ENCODE peak calls at places on chromosomes 11 and 22, in seven cellular contexts. One of them, this sample, is unnamed.

GRCh38 chr11:110463153-110463552 is 33.4 kb downstream of the FDX1 start:
- DNase-seq in NCI-H524: no peak
- DNase-seq in transverse colon: peak
- DNase-seq in activated CD8-positive, alpha-beta memory T cell treated with anti-CD3 and anti-CD28 coated beads for 1 hour: no peak
- DNase-seq in erythroblast: peak
- DNase-seq in Daoy: peak
- DNase-seq in stimulated activated CD8-positive, alpha-beta memory T cell treated with anti-CD3 and anti-CD28 coated beads, Interleukin-7, amount 100 ng/mL, for 1 hour: no peak
- DNase-seq in this sample: peak

GRCh38 chr11:17730608-17731462 is 3.7 kb upstream of the KCNC1 start:
- DNase-seq in NCI-H524: peak
- DNase-seq in transverse colon: peak
- DNase-seq in activated CD8-positive, alpha-beta memory T cell treated with anti-CD3 and anti-CD28 coated beads for 1 hour: peak
- DNase-seq in erythroblast: peak
- DNase-seq in Daoy: peak
- DNase-seq in stimulated activated CD8-positive, alpha-beta memory T cell treated with anti-CD3 and anti-CD28 coated beads, Interleukin-7, amount 100 ng/mL, for 1 hour: peak
- DNase-seq in this sample: peak

GRCh38 chr11:131899954-131900580 is 529.7 kb downstream of the NTM start:
- DNase-seq in NCI-H524: no peak
- DNase-seq in transverse colon: no peak
- DNase-seq in activated CD8-positive, alpha-beta memory T cell treated with anti-CD3 and anti-CD28 coated beads for 1 hour: no peak
- DNase-seq in erythroblast: no peak
- DNase-seq in Daoy: no peak
- DNase-seq in stimulated activated CD8-positive, alpha-beta memory T cell treated with anti-CD3 and anti-CD28 coated beads, Interleukin-7, amount 100 ng/mL, for 1 hour: no peak
- DNase-seq in this sample: no peak

GRCh38 chr11:44147751-44148150 is 52.3 kb downstream of the EXT2 start:
- DNase-seq in NCI-H524: no peak
- DNase-seq in transverse colon: no peak
- DNase-seq in activated CD8-positive, alpha-beta memory T cell treated with anti-CD3 and anti-CD28 coated beads for 1 hour: no peak
- DNase-seq in erythroblast: no peak
- DNase-seq in Daoy: no peak
- DNase-seq in stimulated activated CD8-positive, alpha-beta memory T cell treated with anti-CD3 and anti-CD28 coated beads, Interleukin-7, amount 100 ng/mL, for 1 hour: no peak
- DNase-seq in this sample: no peak

GRCh38 chr22:43136255-43136654 is 6.9 kb downstream of the MCAT start:
- DNase-seq in NCI-H524: no peak
- DNase-seq in transverse colon: peak
- DNase-seq in activated CD8-positive, alpha-beta memory T cell treated with anti-CD3 and anti-CD28 coated beads for 1 hour: peak
- DNase-seq in erythroblast: peak
- DNase-seq in Daoy: peak
- DNase-seq in stimulated activated CD8-positive, alpha-beta memory T cell treated with anti-CD3 and anti-CD28 coated beads, Interleukin-7, amount 100 ng/mL, for 1 hour: no peak
- DNase-seq in this sample: no peak

GRCh38 chr11:107508858-107509244 is 51.2 kb upstream of the CWF19L2 start:
- DNase-seq in NCI-H524: no peak
- DNase-seq in transverse colon: no peak
- DNase-seq in activated CD8-positive, alpha-beta memory T cell treated with anti-CD3 and anti-CD28 coated beads for 1 hour: no peak
- DNase-seq in erythroblast: no peak
- DNase-seq in Daoy: no peak
- DNase-seq in stimulated activated CD8-positive, alpha-beta memory T cell treated with anti-CD3 and anti-CD28 coated beads, Interleukin-7, amount 100 ng/mL, for 1 hour: no peak
- DNase-seq in this sample: no peak

GRCh38 chr11:65727865-65728264 is 7.3 kb upstream of the RNASEH2C start:
- DNase-seq in NCI-H524: no peak
- DNase-seq in transverse colon: no peak
- DNase-seq in activated CD8-positive, alpha-beta memory T cell treated with anti-CD3 and anti-CD28 coated beads for 1 hour: no peak
- DNase-seq in erythroblast: no peak
- DNase-seq in Daoy: no peak
- DNase-seq in stimulated activated CD8-positive, alpha-beta memory T cell treated with anti-CD3 and anti-CD28 coated beads, Interleukin-7, amount 100 ng/mL, for 1 hour: no peak
- DNase-seq in this sample: no peak

GRCh38 chr22:50696799-50697561 is 24.4 kb downstream of the SHANK3 start:
- DNase-seq in NCI-H524: no peak
- DNase-seq in transverse colon: no peak
- DNase-seq in activated CD8-positive, alpha-beta memory T cell treated with anti-CD3 and anti-CD28 coated beads for 1 hour: no peak
- DNase-seq in erythroblast: no peak
- DNase-seq in Daoy: no peak
- DNase-seq in stimulated activated CD8-positive, alpha-beta memory T cell treated with anti-CD3 and anti-CD28 coated beads, Interleukin-7, amount 100 ng/mL, for 1 hour: no peak
- DNase-seq in this sample: peak

GRCh38 chr11:67289651-67290479 is 762 bp downstream of the ANKRD13D start:
- DNase-seq in NCI-H524: no peak
- DNase-seq in transverse colon: no peak
- DNase-seq in activated CD8-positive, alpha-beta memory T cell treated with anti-CD3 and anti-CD28 coated beads for 1 hour: no peak
- DNase-seq in erythroblast: no peak
- DNase-seq in Daoy: peak
- DNase-seq in stimulated activated CD8-positive, alpha-beta memory T cell treated with anti-CD3 and anti-CD28 coated beads, Interleukin-7, amount 100 ng/mL, for 1 hour: no peak
- DNase-seq in this sample: no peak